ENCODE peak calls at places on chromosomes 11 and 22, in nine cellular contexts. H is psoas muscle, J is mucosa of descending colon, C is fibroblast of lung, Z is vagina, E is neural progenitor cell, L is tibial artery, S is SJSA1, V is mesendoderm. I is an unnamed sample.

GRCh38 chr11:76288166-76288978 is 82.1 kb upstream of the WNT11 start:
- DNase-seq in V (no peak), H (no peak), S (no peak), Z (no peak), L (no peak), C (no peak), J (no peak), E (no peak), I (no peak)

GRCh38 chr11:9247863-9248262 is 17.3 kb downstream of the DENND5A start:
- DNase-seq in J (no peak), V (no peak), C (no peak), Z (no peak), H (no peak), E (no peak), L (no peak), S (no peak), I (no peak)

GRCh38 chr11:133787379-133788103 is 57.8 kb downstream of the SPATA19 start:
- DNase-seq in E (peak; percentile 57), Z (no peak), C (no peak), L (no peak), S (no peak), V (peak; percentile 79), J (no peak), H (peak; percentile 27), I (peak; percentile 60)

GRCh38 chr11:123457187-123457770 is 27.2 kb downstream of the GRAMD1B start:
- DNase-seq in H (no peak), E (no peak), V (no peak), C (peak; percentile 10), S (no peak), Z (no peak), J (no peak), L (peak; percentile 61), I (no peak)

GRCh38 chr11:7514099-7514725 is 413 bp downstream of the PPFIBP2 start:
- DNase-seq in Z (no peak), E (peak; percentile 42), H (peak; percentile 39), V (no peak), J (no peak), C (no peak), S (no peak), L (peak; percentile 33), I (no peak)

GRCh38 chr11:9313648-9314290 is 624 bp downstream of the TMEM41B start:
- DNase-seq in V (peak; percentile 35), S (no peak), H (no peak), E (peak; percentile 63), C (peak; percentile 27), L (peak; percentile 22), J (no peak), Z (no peak), I (no peak)

GRCh38 chr11:99501655-99502054 is 480.9 kb downstream of the CNTN5 start:
- DNase-seq in C (no peak), E (no peak), Z (no peak), V (no peak), S (no peak), L (no peak), H (no peak), J (no peak), I (no peak)

GRCh38 chr11:41714101-41714500 is 254.6 kb upstream of the LRRC4C start:
- DNase-seq in V (peak; percentile 70), Z (no peak), S (peak; percentile 89), L (no peak), C (peak; percentile 83), H (no peak), E (no peak), J (no peak), I (no peak)

GRCh38 chr11:70698871-70699270 is 300.5 kb downstream of the CTTN start:
- DNase-seq in S (no peak), V (no peak), H (no peak), C (no peak), E (no peak), J (peak; percentile 10), Z (no peak), L (no peak), I (no peak)

GRCh38 chr11:61890536-61891330 is 612 bp downstream of the FADS3 start:
- DNase-seq in C (peak; percentile 80), Z (no peak), H (peak; percentile 85), V (peak; percentile 73), L (peak; percentile 76), E (peak; percentile 71), J (peak; percentile 64), S (peak; percentile 86), I (peak; percentile 55)

GRCh38 chr11:96990934-96991333 is 601.1 kb downstream of the JRKL start:
- DNase-seq in L (no peak), J (no peak), H (no peak), V (no peak), S (no peak), Z (no peak), E (no peak), C (no peak), I (no peak)

GRCh38 chr22:31970490-31971444 is 26.4 kb downstream of the YWHAH start:
- DNase-seq in L (peak; percentile 67), J (peak; percentile 97), V (peak; percentile 88), C (peak; percentile 39), H (peak; percentile 78), Z (no peak), E (peak; percentile 92), S (peak; percentile 86), I (peak; percentile 78)

GRCh38 chr11:115286614-115287013 is 217.6 kb downstream of the CADM1 start:
- DNase-seq in E (no peak), S (no peak), H (no peak), V (no peak), J (no peak), C (no peak), Z (no peak), L (no peak), I (no peak)

GRCh38 chr11:36509265-36509664 is 807 bp downstream of the TRAF6 start:
- DNase-seq in S (peak; percentile 40), J (no peak), C (peak; percentile 57), L (no peak), Z (no peak), H (no peak), V (peak; percentile 61), E (peak; percentile 69), I (no peak)

GRCh38 chr11:2305862-2306823 is 4.3 kb downstream of the TSPAN32 start:
- DNase-seq in H (peak; percentile 65), S (peak; percentile 97), E (no peak), C (peak; percentile 85), L (peak; percentile 60), V (no peak), Z (no peak), J (peak; percentile 75), I (peak; percentile 40)

GRCh38 chr22:25110596-25110845 is 89.1 kb upstream of the CRYBB3 start:
- DNase-seq in Z (no peak), L (no peak), V (no peak), S (peak; percentile 2), C (no peak), H (no peak), E (no peak), J (no peak), I (no peak)
- H3K4me3 ChIP-seq in Z (peak overlapping the region; percentile 55), L (peak overlapping the region; percentile 48), V (no peak overlapping the region), S (no peak overlapping the region), C (no peak overlapping the region), H (peak overlapping the region; percentile 77), E (peak overlapping the region; percentile 61), J (no peak overlapping the region), I (no peak overlapping the region)

GRCh38 chr11:131932584-131933360 is 562.4 kb downstream of the NTM start:
- DNase-seq in J (no peak), V (no peak), Z (no peak), L (no peak), S (no peak), H (no peak), C (no peak), E (no peak), I (peak; percentile 33)
- H3K4me1 ChIP-seq in J (no peaks in the 10 kb centered on the region), V (no peaks in the 10 kb centered on the region), Z (no peaks in the 10 kb centered on the region), L (no peaks in the 10 kb centered on the region), S (no peaks in the 10 kb centered on the region), H (no peaks in the 10 kb centered on the region), C (no peaks in the 10 kb centered on the region), E (peaks cover 3% of the 10 kb centered on the region), I (peaks cover 10% of the 10 kb centered on the region)

DNA sequence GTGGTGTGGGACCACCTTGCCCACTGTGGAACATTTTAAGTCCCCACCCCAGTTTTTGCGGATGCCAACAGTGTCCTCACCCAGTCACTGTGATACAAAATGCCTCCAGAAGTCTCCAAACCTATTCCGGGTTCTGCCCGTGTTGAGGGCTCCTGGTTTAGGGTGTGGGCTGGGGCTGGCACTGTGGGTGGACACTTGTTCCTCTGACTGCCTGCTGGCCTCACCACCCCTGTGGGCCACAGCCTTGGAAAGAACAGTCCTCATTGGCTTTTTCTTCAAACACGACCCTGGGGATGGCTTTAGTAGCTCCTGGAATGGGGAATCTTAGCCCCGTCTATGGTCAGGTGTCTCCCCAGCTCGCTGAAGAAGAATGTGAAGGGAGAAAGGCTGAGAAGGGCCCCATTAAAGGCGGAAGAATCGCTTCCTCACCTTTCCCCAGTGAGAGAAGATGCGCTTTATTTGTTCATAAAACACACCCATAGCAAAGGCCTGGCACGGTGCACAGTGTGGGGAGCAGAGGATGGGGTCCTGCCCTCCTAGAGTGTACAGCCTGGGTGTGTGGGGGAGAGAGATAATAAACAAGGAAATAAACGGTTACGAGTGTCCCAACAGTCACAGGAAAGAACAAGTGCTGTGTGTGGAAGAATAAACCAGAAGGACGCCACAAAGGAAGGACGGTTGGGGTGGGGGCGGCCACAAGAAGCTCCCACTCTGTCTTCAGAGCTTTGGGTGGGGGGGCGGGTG is 91.6 kb upstream of the SLC22A12 start:
- DNase-seq in C (no peak), J (peak; percentile 52), L (no peak), E (no peak), Z (no peak), H (no peak), S (no peak), V (no peak), I (no peak)
- H3K4me3 ChIP-seq in C (no peak overlapping the region), J (no peak overlapping the region), L (no peak overlapping the region), E (no peak overlapping the region), Z (no peak overlapping the region), H (no peak overlapping the region), S (no peak overlapping the region), V (no peak overlapping the region), I (no peak overlapping the region)

GRCh38 chr11:35147273-35147672 is 8.3 kb downstream of the CD44 start:
- DNase-seq in S (no peak), J (no peak), V (no peak), L (no peak), E (no peak), H (no peak), C (no peak), Z (no peak), I (no peak)

GRCh38 chr11:35146711-35147110 is 7.7 kb downstream of the CD44 start:
- DNase-seq in J (no peak), C (peak; percentile 48), S (no peak), Z (no peak), H (no peak), L (no peak), E (no peak), V (no peak), I (no peak)

GRCh38 chr11:35144811-35145210 is 5.8 kb downstream of the CD44 start:
- DNase-seq in S (peak; percentile 81), V (no peak), J (no peak), Z (no peak), L (no peak), H (no peak), E (no peak), C (peak; percentile 72), I (no peak)

GRCh38 chr11:35145249-35145648 is 6.3 kb downstream of the CD44 start:
- DNase-seq in C (peak; percentile 73), L (no peak), J (peak; percentile 60), E (no peak), V (no peak), H (peak; percentile 25), S (peak; percentile 83), Z (no peak), I (no peak)

DNA sequence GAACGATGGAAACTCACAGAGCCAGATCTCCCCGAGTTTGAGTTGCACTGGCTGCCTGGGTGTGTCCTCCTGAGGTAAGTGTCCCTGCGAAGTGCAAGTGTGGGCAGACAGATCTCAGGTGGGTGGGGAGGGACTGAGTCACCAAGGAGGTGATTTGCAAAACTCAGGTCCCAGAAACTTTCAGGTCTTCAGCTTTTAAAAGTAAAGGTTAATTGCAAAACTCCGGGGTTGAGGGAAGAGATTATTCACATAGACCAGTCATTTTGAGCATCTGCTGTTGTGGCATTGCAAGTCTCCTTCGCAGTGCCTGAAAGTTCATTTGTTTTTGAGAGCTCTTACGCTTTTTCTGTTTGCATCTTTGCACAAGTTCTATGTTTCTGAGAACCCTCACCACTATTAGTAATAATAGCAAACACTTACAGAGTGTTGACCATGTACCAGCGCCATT is 7.1 kb downstream of the CD44 start:
- DNase-seq in E (no peak), V (no peak), J (no peak), L (no peak), C (no peak), H (no peak), S (no peak), Z (no peak), I (no peak)
- H3K4me1 ChIP-seq in E (no peaks in the 10 kb centered on the region), V (peaks cover 10% of the 10 kb centered on the region), J (peaks cover 22% of the 10 kb centered on the region), L (peaks cover 75% of the 10 kb centered on the region), C (peaks cover 36% of the 10 kb centered on the region), H (no peaks in the 10 kb centered on the region), S (peaks cover 64% of the 10 kb centered on the region), Z (peaks cover 98% of the 10 kb centered on the region), I (peaks cover 85% of the 10 kb centered on the region)

I was measured in body of pancreas.